ENCODE peak calls at places on chromosomes 7 and 10, in ten cellular contexts. Y is HL-60; D is left ventricle myocardium inferior; Z is uterus; U is naive thymus-derived CD4-positive, alpha-beta T cell; Q is heart left ventricle; L is right cardiac atrium; V is PC-3; S is cardiac muscle cell; R is AG04450. G is an unnamed sample.

GRCh38 chr10:17115683-17116082 is 13.9 kb downstream of the CUBN start:
- DNase-seq in Y (no peak), D (no peak), Z (no peak), U (no peak), Q (no peak), L (no peak), V (peak), S (peak), R (no peak), G (no peak)

GRCh38 chr7:35681630-35682029 is 13.3 kb downstream of the HERPUD2 start:
- DNase-seq in Y (no peak), D (no peak), Z (no peak), U (no peak), Q (no peak), L (no peak), V (no peak), S (no peak), R (no peak), G (no peak)

GRCh38 chr10:97532935-97533671 is 34.4 kb downstream of the UBTD1 start:
- DNase-seq in Y (no peak), D (no peak), Z (no peak), U (no peak), Q (no peak), L (no peak), V (no peak), S (peak), R (no peak), G (no peak)

GRCh38 chr10:14556285-14556956 is 218.3 kb downstream of the FAM107B start:
- DNase-seq in Y (no peak), D (no peak), Z (no peak), U (no peak), Q (no peak), L (no peak), V (no peak), S (no peak), R (no peak), G (no peak)

GRCh38 chr10:80684217-80684616 is 146.5 kb downstream of the SH2D4B start:
- DNase-seq in Y (peak), D (no peak), Z (no peak), U (peak), Q (no peak), L (no peak), V (peak), S (peak), R (no peak), G (no peak)

GRCh38 chr10:70705121-70705861 is 33.0 kb downstream of the ADAMTS14 start:
- DNase-seq in Y (no peak), D (no peak), Z (no peak), U (no peak), Q (no peak), L (no peak), V (no peak), S (no peak), R (no peak), G (no peak)

GRCh38 chr10:99564361-99564760 is 31.6 kb downstream of the NKX2-3 start:
- DNase-seq in Y (no peak), D (no peak), Z (no peak), U (no peak), Q (no peak), L (no peak), V (no peak), S (no peak), R (no peak), G (no peak)

GRCh38 chr7:131012477-131013031 is 278.5 kb upstream of the KLF14 start:
- DNase-seq in Y (no peak), D (no peak), Z (no peak), U (no peak), Q (no peak), L (no peak), V (no peak), S (no peak), R (no peak), G (no peak)

GRCh38 chr7:136071106-136071505 is 93.9 kb upstream of the MTPN start:
- DNase-seq in Y (no peak), D (no peak), Z (no peak), U (no peak), Q (no peak), L (no peak), V (no peak), S (no peak), R (no peak), G (no peak)

GRCh38 chr7:104956753-104957450 is 57.1 kb upstream of the KMT2E start:
- DNase-seq in Y (peak), D (no peak), Z (no peak), U (no peak), Q (no peak), L (no peak), V (peak), S (peak), R (peak), G (no peak)

GRCh38 chr7:122316467-122317394 is 12.2 kb upstream of the FEZF1 start:
- DNase-seq in Y (no peak), D (no peak), Z (no peak), U (no peak), Q (no peak), L (no peak), V (no peak), S (no peak), R (no peak), G (no peak)

GRCh38 chr7:73482746-73483145 is 39.3 kb downstream of the BAZ1B start:
- DNase-seq in Y (no peak), D (no peak), Z (no peak), U (no peak), Q (no peak), L (no peak), V (no peak), S (no peak), R (no peak), G (no peak)

GRCh38 chr7:112437038-112437437 is 13.2 kb upstream of the IFRD1 start:
- DNase-seq in Y (no peak), D (no peak), Z (no peak), U (no peak), Q (no peak), L (no peak), V (peak), S (no peak), R (no peak), G (no peak)

GRCh38 chr10:51860257-51860656 is 160.9 kb upstream of the CSTF2T start:
- DNase-seq in Y (no peak), D (no peak), Z (peak), U (no peak), Q (peak), L (peak), V (peak), S (peak), R (no peak), G (no peak)

GRCh38 chr7:131095346-131095745 is 232.3 kb upstream of the MKLN1 start:
- DNase-seq in Y (no peak), D (no peak), Z (no peak), U (no peak), Q (no peak), L (no peak), V (no peak), S (peak), R (no peak), G (no peak)

GRCh38 chr7:94129443-94130140 is 125.4 kb upstream of the BET1 start:
- DNase-seq in Y (no peak), D (no peak), Z (no peak), U (no peak), Q (no peak), L (no peak), V (peak), S (peak), R (peak), G (no peak)

GRCh38 chr10:33136271-33136670 is 178.2 kb upstream of the ITGB1 start:
- DNase-seq in Y (no peak), D (no peak), Z (no peak), U (no peak), Q (no peak), L (no peak), V (peak), S (peak), R (no peak), G (no peak)

GRCh38 chr10:86900955-86901354 is 56.5 kb downstream of the MMRN2 start:
- DNase-seq in Y (no peak), D (peak), Z (peak), U (no peak), Q (peak), L (peak), V (no peak), S (peak), R (no peak), G (peak)

GRCh38 chr7:157576415-157576814 is 239.6 kb downstream of the DNAJB6 start:
- DNase-seq in Y (no peak), D (no peak), Z (no peak), U (peak), Q (no peak), L (no peak), V (no peak), S (no peak), R (no peak), G (no peak)

GRCh38 chr10:133255323-133255722 is 17.7 kb downstream of the VENTX start:
- DNase-seq in Y (no peak), D (no peak), Z (no peak), U (no peak), Q (no peak), L (no peak), V (no peak), S (no peak), R (no peak), G (no peak)

GRCh38 chr7:120725376-120726039 is 132.4 kb downstream of the TSPAN12 start:
- DNase-seq in Y (no peak), D (no peak), Z (no peak), U (no peak), Q (no peak), L (no peak), V (peak), S (peak), R (no peak), G (no peak)

GRCh38 chr10:61366365-61366764 is 86.8 kb downstream of the TMEM26 start:
- DNase-seq in Y (no peak), D (no peak), Z (no peak), U (no peak), Q (no peak), L (no peak), V (peak), S (no peak), R (no peak), G (no peak)

GRCh38 chr10:97016728-97017473 is 168.9 kb downstream of the SLIT1 start:
- DNase-seq in Y (no peak), D (no peak), Z (no peak), U (no peak), Q (no peak), L (no peak), V (no peak), S (no peak), R (no peak), G (no peak)

GRCh38 chr7:47488969-47489342 is 93.0 kb downstream of the TNS3 start:
- DNase-seq in Y (no peak), D (no peak), Z (no peak), U (no peak), Q (peak), L (peak), V (no peak), S (no peak), R (no peak), G (no peak)

GRCh38 chr7:116180302-116180701 is 30.0 kb upstream of the TES start:
- DNase-seq in Y (no peak), D (no peak), Z (no peak), U (peak), Q (no peak), L (no peak), V (peak), S (peak), R (no peak), G (no peak)

GRCh38 chr10:110321869-110322620 is 17.3 kb upstream of the SMNDC1 start:
- DNase-seq in Y (no peak), D (no peak), Z (no peak), U (no peak), Q (no peak), L (no peak), V (no peak), S (no peak), R (no peak), G (no peak)

GRCh38 chr7:106236065-106236464 is 48.7 kb downstream of the NAMPT start:
- DNase-seq in Y (no peak), D (no peak), Z (no peak), U (no peak), Q (no peak), L (no peak), V (no peak), S (no peak), R (no peak), G (no peak)

GRCh38 chr7:135758531-135758932 is 9.9 kb upstream of the FAM180A start:
- DNase-seq in Y (no peak), D (peak), Z (no peak), U (no peak), Q (peak), L (peak), V (no peak), S (peak), R (no peak), G (no peak)

GRCh38 chr7:157751951-157752673 is 415.3 kb downstream of the DNAJB6 start:
- DNase-seq in Y (no peak), D (no peak), Z (no peak), U (no peak), Q (no peak), L (no peak), V (no peak), S (no peak), R (no peak), G (no peak)

GRCh38 chr7:101696-102376 is 90.5 kb upstream of the FAM20C start:
- DNase-seq in Y (no peak), D (no peak), Z (no peak), U (no peak), Q (no peak), L (no peak), V (peak), S (peak), R (peak), G (no peak)

DNA sequence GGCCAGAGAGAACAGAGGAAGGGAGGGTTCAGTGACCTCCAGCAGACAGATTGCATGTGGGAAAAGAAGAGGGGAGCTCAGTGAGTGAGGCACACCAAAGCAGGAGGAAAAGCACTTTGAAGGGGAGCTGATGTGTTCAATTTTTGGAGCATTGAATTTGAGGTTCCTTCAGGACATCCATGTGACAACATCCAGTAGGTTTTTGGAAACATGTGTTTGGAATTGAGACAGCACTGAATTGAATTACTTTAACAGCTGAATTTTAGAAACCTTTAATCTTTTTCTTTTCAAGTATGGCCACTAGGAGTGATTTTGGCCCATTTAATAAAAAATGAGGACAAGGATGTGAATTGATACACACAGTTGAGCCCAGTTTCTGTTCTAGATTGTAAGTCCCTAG is 101.8 kb upstream of the SEC61G start:
- DNase-seq in Y (no peak), D (no peak), Z (no peak), U (no peak), Q (no peak), L (no peak), V (no peak), S (no peak), R (no peak), G (no peak)
- H3K27ac ChIP-seq in Y (no peak), D (no peak), Z (no peak), U (no peak), Q (no peak), L (no peak), V (no peak), S (no peak), R (no peak), G (no peak)

GRCh38 chr7:75658369-75658768 is 80.4 kb downstream of the HIP1 start:
- DNase-seq in Y (no peak), D (no peak), Z (no peak), U (no peak), Q (no peak), L (no peak), V (no peak), S (no peak), R (no peak), G (no peak)

GRCh38 chr7:75658802-75659201 is 79.9 kb downstream of the HIP1 start:
- DNase-seq in Y (no peak), D (no peak), Z (no peak), U (no peak), Q (no peak), L (no peak), V (peak), S (no peak), R (no peak), G (no peak)

GRCh38 chr7:75655536-75655935 is 83.2 kb downstream of the HIP1 start:
- DNase-seq in Y (no peak), D (no peak), Z (no peak), U (no peak), Q (no peak), L (no peak), V (no peak), S (no peak), R (no peak), G (no peak)

GRCh38 chr7:75656740-75657139 is 82.0 kb downstream of the HIP1 start:
- DNase-seq in Y (no peak), D (no peak), Z (no peak), U (no peak), Q (no peak), L (no peak), V (no peak), S (no peak), R (no peak), G (no peak)

GRCh38 chr7:75657866-75658265 is 80.9 kb downstream of the HIP1 start:
- DNase-seq in Y (no peak), D (no peak), Z (no peak), U (no peak), Q (no peak), L (no peak), V (no peak), S (no peak), R (no peak), G (no peak)
- H3K27ac ChIP-seq in Y (no peak), D (peak), Z (peak), U (no peak), Q (no peak), L (no peak), V (no peak), S (no peak), R (no peak), G (peak)

GRCh38 chr10:1571587-1572237 is 165.6 kb downstream of the ADARB2 start:
- DNase-seq in Y (no peak), D (no peak), Z (no peak), U (no peak), Q (no peak), L (no peak), V (no peak), S (no peak), R (no peak), G (no peak)

GRCh38 chr10:1574719-1575118 is 162.6 kb downstream of the ADARB2 start:
- DNase-seq in Y (no peak), D (no peak), Z (no peak), U (no peak), Q (no peak), L (no peak), V (no peak), S (no peak), R (no peak), G (no peak)

GRCh38 chr10:1573981-1574380 is 163.3 kb downstream of the ADARB2 start:
- DNase-seq in Y (no peak), D (no peak), Z (no peak), U (no peak), Q (no peak), L (no peak), V (no peak), S (no peak), R (no peak), G (no peak)

GRCh38 chr10:1572519-1573333 is 164.6 kb downstream of the ADARB2 start:
- DNase-seq in Y (no peak), D (no peak), Z (no peak), U (no peak), Q (no peak), L (no peak), V (no peak), S (no peak), R (no peak), G (no peak)

DNA sequence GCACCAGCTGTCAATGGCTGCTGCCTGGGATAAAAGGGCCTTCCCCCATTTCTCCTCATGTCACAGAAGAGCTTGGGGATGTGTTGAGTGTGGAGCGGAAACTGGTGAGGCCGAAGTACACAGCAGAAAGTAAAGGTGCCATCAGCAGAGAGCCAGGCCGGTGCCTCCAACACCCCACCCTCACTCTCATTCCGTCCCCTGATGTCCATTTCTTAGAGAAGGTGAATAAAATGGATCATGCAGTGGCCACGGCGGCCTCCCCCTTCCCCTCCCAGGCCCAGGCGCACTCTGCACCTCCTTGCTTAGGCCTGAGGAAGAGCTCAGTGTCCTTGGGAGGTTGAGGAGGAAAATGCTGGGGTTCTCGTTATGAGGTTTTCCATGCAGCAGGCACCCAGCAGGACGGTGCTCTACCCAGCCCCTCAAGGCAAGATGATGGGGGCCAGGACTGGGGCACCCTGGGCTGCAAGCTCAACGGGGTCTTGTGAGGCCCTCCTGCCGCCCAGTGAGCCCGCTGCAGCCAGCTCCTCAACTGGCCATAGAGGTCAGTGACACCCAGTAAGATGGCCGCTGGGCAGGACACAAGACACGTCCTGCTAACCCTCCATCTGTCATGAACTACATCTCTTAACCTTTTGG is 163.9 kb downstream of the ADARB2 start:
- DNase-seq in Y (no peak), D (no peak), Z (no peak), U (no peak), Q (no peak), L (no peak), V (no peak), S (no peak), R (no peak), G (no peak)
- H3K27ac ChIP-seq in Y (no peak), D (no peak), Z (no peak), U (no peak), Q (no peak), L (no peak), V (no peak), S (no peak), R (no peak), G (no peak)

GRCh38 chr7:84057576-84057975 is 137.0 kb downstream of the SEMA3A start:
- DNase-seq in Y (no peak), D (no peak), Z (no peak), U (no peak), Q (no peak), L (no peak), V (no peak), S (no peak), R (no peak), G (no peak)
- H3K27ac ChIP-seq in Y (no peak), D (no peak), Z (no peak), U (no peak), Q (no peak), L (no peak), V (peak), S (no peak), R (no peak), G (no peak)

GRCh38 chr10:132047575-132048293 is 18.0 kb upstream of the JAKMIP3 start:
- DNase-seq in Y (no peak), D (no peak), Z (no peak), U (no peak), Q (no peak), L (no peak), V (no peak), S (no peak), R (no peak), G (no peak)

GRCh38 chr10:132050191-132050590 is 15.6 kb upstream of the JAKMIP3 start:
- DNase-seq in Y (no peak), D (no peak), Z (no peak), U (no peak), Q (no peak), L (no peak), V (no peak), S (no peak), R (no peak), G (no peak)

GRCh38 chr10:132044803-132045202 is 20.9 kb upstream of the JAKMIP3 start:
- DNase-seq in Y (no peak), D (no peak), Z (no peak), U (no peak), Q (no peak), L (no peak), V (no peak), S (no peak), R (no peak), G (no peak)

GRCh38 chr10:132045324-132045723 is 20.4 kb upstream of the JAKMIP3 start:
- DNase-seq in Y (no peak), D (no peak), Z (no peak), U (no peak), Q (no peak), L (no peak), V (no peak), S (no peak), R (no peak), G (no peak)

GRCh38 chr10:132048294-132048667 is 17.5 kb upstream of the JAKMIP3 start:
- DNase-seq in Y (no peak), D (no peak), Z (no peak), U (no peak), Q (no peak), L (no peak), V (no peak), S (no peak), R (no peak), G (peak)
- H3K27ac ChIP-seq in Y (no peak), D (no peak), Z (no peak), U (no peak), Q (no peak), L (no peak), V (no peak), S (no peak), R (no peak), G (no peak)

G was measured in breast epithelium.